ENCODE peak calls at places on chromosomes 2 and 18, in nine cellular contexts. One of them, this sample, is unnamed.
A peak's percentile ranks its signal among the peaks of the same experiment; 100 is the strongest.

GRCh38 chr2:174760845-174761473 is 3.3 kb downstream of the CHRNA1 start:
- DNase-seq in fibroblast of villous mesenchyme: no peak
- DNase-seq in OCI-LY7: no peak
- DNase-seq in mammary epithelial cell: no peak
- DNase-seq in stimulated activated naive CD4-positive, alpha-beta T cell: no peak
- DNase-seq in globus pallidus: no peak
- DNase-seq in activated CD8-positive, alpha-beta memory T cell treated with anti-CD3 and anti-CD28 coated beads for 24 hours: peak; percentile 19
- DNase-seq in stimulated activated CD8-positive, alpha-beta memory T cell treated with anti-CD3 and anti-CD28 coated beads, Interleukin-15, amount 100 ng/mL, for 24 hours: no peak
- DNase-seq in NCI-H2029 treated with DMSO at 0.1 percent for 48 hours: peak; percentile 14
- DNase-seq in this sample: no peak

GRCh38 chr2:178553047-178553446 is 72.8 kb downstream of the PLEKHA3 start:
- DNase-seq in stimulated activated naive CD4-positive, alpha-beta T cell: no peak
- DNase-seq in NCI-H2029 treated with DMSO at 0.1 percent for 48 hours: no peak
- DNase-seq in fibroblast of villous mesenchyme: peak; percentile 41
- DNase-seq in globus pallidus: no peak
- DNase-seq in stimulated activated CD8-positive, alpha-beta memory T cell treated with anti-CD3 and anti-CD28 coated beads, Interleukin-15, amount 100 ng/mL, for 24 hours: no peak
- DNase-seq in activated CD8-positive, alpha-beta memory T cell treated with anti-CD3 and anti-CD28 coated beads for 24 hours: no peak
- DNase-seq in mammary epithelial cell: peak; percentile 82
- DNase-seq in OCI-LY7: no peak
- DNase-seq in this sample: no peak

GRCh38 chr2:44774826-44775492 is 166.5 kb upstream of the SIX3 start:
- DNase-seq in stimulated activated CD8-positive, alpha-beta memory T cell treated with anti-CD3 and anti-CD28 coated beads, Interleukin-15, amount 100 ng/mL, for 24 hours: no peak
- DNase-seq in stimulated activated naive CD4-positive, alpha-beta T cell: no peak
- DNase-seq in OCI-LY7: no peak
- DNase-seq in mammary epithelial cell: no peak
- DNase-seq in globus pallidus: no peak
- DNase-seq in activated CD8-positive, alpha-beta memory T cell treated with anti-CD3 and anti-CD28 coated beads for 24 hours: no peak
- DNase-seq in NCI-H2029 treated with DMSO at 0.1 percent for 48 hours: no peak
- DNase-seq in fibroblast of villous mesenchyme: no peak
- DNase-seq in this sample: no peak

GRCh38 chr18:13418013-13418710 is 199.6 kb downstream of the LDLRAD4 start:
- DNase-seq in stimulated activated naive CD4-positive, alpha-beta T cell: no peak
- DNase-seq in stimulated activated CD8-positive, alpha-beta memory T cell treated with anti-CD3 and anti-CD28 coated beads, Interleukin-15, amount 100 ng/mL, for 24 hours: no peak
- DNase-seq in OCI-LY7: no peak
- DNase-seq in mammary epithelial cell: no peak
- DNase-seq in fibroblast of villous mesenchyme: no peak
- DNase-seq in globus pallidus: no peak
- DNase-seq in activated CD8-positive, alpha-beta memory T cell treated with anti-CD3 and anti-CD28 coated beads for 24 hours: no peak
- DNase-seq in NCI-H2029 treated with DMSO at 0.1 percent for 48 hours: peak; percentile 16
- DNase-seq in this sample: no peak

GRCh38 chr2:138234265-138234664 is 267.3 kb upstream of the SPOPL start:
- DNase-seq in activated CD8-positive, alpha-beta memory T cell treated with anti-CD3 and anti-CD28 coated beads for 24 hours: no peak
- DNase-seq in OCI-LY7: no peak
- DNase-seq in stimulated activated naive CD4-positive, alpha-beta T cell: no peak
- DNase-seq in stimulated activated CD8-positive, alpha-beta memory T cell treated with anti-CD3 and anti-CD28 coated beads, Interleukin-15, amount 100 ng/mL, for 24 hours: no peak
- DNase-seq in mammary epithelial cell: no peak
- DNase-seq in fibroblast of villous mesenchyme: no peak
- DNase-seq in NCI-H2029 treated with DMSO at 0.1 percent for 48 hours: no peak
- DNase-seq in globus pallidus: no peak
- DNase-seq in this sample: no peak

GRCh38 chr18:2139676-2140075 is 431.6 kb downstream of the METTL4 start:
- DNase-seq in globus pallidus: no peak
- DNase-seq in stimulated activated naive CD4-positive, alpha-beta T cell: no peak
- DNase-seq in OCI-LY7: no peak
- DNase-seq in mammary epithelial cell: peak; percentile 68
- DNase-seq in stimulated activated CD8-positive, alpha-beta memory T cell treated with anti-CD3 and anti-CD28 coated beads, Interleukin-15, amount 100 ng/mL, for 24 hours: no peak
- DNase-seq in activated CD8-positive, alpha-beta memory T cell treated with anti-CD3 and anti-CD28 coated beads for 24 hours: no peak
- DNase-seq in NCI-H2029 treated with DMSO at 0.1 percent for 48 hours: no peak
- DNase-seq in fibroblast of villous mesenchyme: peak; percentile 53
- DNase-seq in this sample: no peak

GRCh38 chr18:10040287-10041011 is 126.6 kb downstream of the VAPA start:
- DNase-seq in fibroblast of villous mesenchyme: peak; percentile 96
- DNase-seq in stimulated activated CD8-positive, alpha-beta memory T cell treated with anti-CD3 and anti-CD28 coated beads, Interleukin-15, amount 100 ng/mL, for 24 hours: no peak
- DNase-seq in globus pallidus: no peak
- DNase-seq in OCI-LY7: no peak
- DNase-seq in activated CD8-positive, alpha-beta memory T cell treated with anti-CD3 and anti-CD28 coated beads for 24 hours: no peak
- DNase-seq in stimulated activated naive CD4-positive, alpha-beta T cell: no peak
- DNase-seq in NCI-H2029 treated with DMSO at 0.1 percent for 48 hours: no peak
- DNase-seq in mammary epithelial cell: no peak
- DNase-seq in this sample: no peak

GRCh38 chr2:10412380-10412779 is 35.7 kb downstream of the ODC1 start:
- DNase-seq in stimulated activated naive CD4-positive, alpha-beta T cell: no peak
- DNase-seq in activated CD8-positive, alpha-beta memory T cell treated with anti-CD3 and anti-CD28 coated beads for 24 hours: no peak
- DNase-seq in fibroblast of villous mesenchyme: peak; percentile 55
- DNase-seq in NCI-H2029 treated with DMSO at 0.1 percent for 48 hours: no peak
- DNase-seq in globus pallidus: no peak
- DNase-seq in mammary epithelial cell: peak; percentile 60
- DNase-seq in OCI-LY7: peak; percentile 87
- DNase-seq in stimulated activated CD8-positive, alpha-beta memory T cell treated with anti-CD3 and anti-CD28 coated beads, Interleukin-15, amount 100 ng/mL, for 24 hours: no peak
- DNase-seq in this sample: no peak

GRCh38 chr2:33015421-33016142 is 68.8 kb downstream of the LTBP1 start:
- DNase-seq in fibroblast of villous mesenchyme: peak; percentile 79
- DNase-seq in NCI-H2029 treated with DMSO at 0.1 percent for 48 hours: no peak
- DNase-seq in stimulated activated CD8-positive, alpha-beta memory T cell treated with anti-CD3 and anti-CD28 coated beads, Interleukin-15, amount 100 ng/mL, for 24 hours: no peak
- DNase-seq in mammary epithelial cell: peak; percentile 19
- DNase-seq in OCI-LY7: no peak
- DNase-seq in globus pallidus: no peak
- DNase-seq in activated CD8-positive, alpha-beta memory T cell treated with anti-CD3 and anti-CD28 coated beads for 24 hours: no peak
- DNase-seq in stimulated activated naive CD4-positive, alpha-beta T cell: no peak
- DNase-seq in this sample: no peak

GRCh38 chr18:48765053-48765452 is 185.7 kb downstream of the SMAD7 start:
- DNase-seq in fibroblast of villous mesenchyme: no peak
- DNase-seq in OCI-LY7: peak; percentile 11
- DNase-seq in stimulated activated CD8-positive, alpha-beta memory T cell treated with anti-CD3 and anti-CD28 coated beads, Interleukin-15, amount 100 ng/mL, for 24 hours: no peak
- DNase-seq in NCI-H2029 treated with DMSO at 0.1 percent for 48 hours: no peak
- DNase-seq in activated CD8-positive, alpha-beta memory T cell treated with anti-CD3 and anti-CD28 coated beads for 24 hours: no peak
- DNase-seq in stimulated activated naive CD4-positive, alpha-beta T cell: no peak
- DNase-seq in globus pallidus: no peak
- DNase-seq in mammary epithelial cell: no peak
- DNase-seq in this sample: no peak

GRCh38 chr18:2818281-2818680 is 28.5 kb upstream of the EMILIN2 start:
- DNase-seq in activated CD8-positive, alpha-beta memory T cell treated with anti-CD3 and anti-CD28 coated beads for 24 hours: no peak
- DNase-seq in globus pallidus: no peak
- DNase-seq in NCI-H2029 treated with DMSO at 0.1 percent for 48 hours: no peak
- DNase-seq in stimulated activated CD8-positive, alpha-beta memory T cell treated with anti-CD3 and anti-CD28 coated beads, Interleukin-15, amount 100 ng/mL, for 24 hours: no peak
- DNase-seq in mammary epithelial cell: no peak
- DNase-seq in stimulated activated naive CD4-positive, alpha-beta T cell: no peak
- DNase-seq in fibroblast of villous mesenchyme: no peak
- DNase-seq in OCI-LY7: no peak
- DNase-seq in this sample: no peak

GRCh38 chr2:70708376-70709199 is 59.4 kb downstream of the ADD2 start:
- DNase-seq in stimulated activated naive CD4-positive, alpha-beta T cell: no peak
- DNase-seq in activated CD8-positive, alpha-beta memory T cell treated with anti-CD3 and anti-CD28 coated beads for 24 hours: no peak
- DNase-seq in mammary epithelial cell: no peak
- DNase-seq in fibroblast of villous mesenchyme: no peak
- DNase-seq in OCI-LY7: no peak
- DNase-seq in NCI-H2029 treated with DMSO at 0.1 percent for 48 hours: peak; percentile 53
- DNase-seq in globus pallidus: no peak
- DNase-seq in stimulated activated CD8-positive, alpha-beta memory T cell treated with anti-CD3 and anti-CD28 coated beads, Interleukin-15, amount 100 ng/mL, for 24 hours: no peak
- DNase-seq in this sample: no peak

GRCh38 chr2:203994735-203995134 is 58.2 kb downstream of the ICOS start:
- DNase-seq in activated CD8-positive, alpha-beta memory T cell treated with anti-CD3 and anti-CD28 coated beads for 24 hours: no peak
- DNase-seq in fibroblast of villous mesenchyme: no peak
- DNase-seq in OCI-LY7: no peak
- DNase-seq in globus pallidus: no peak
- DNase-seq in stimulated activated CD8-positive, alpha-beta memory T cell treated with anti-CD3 and anti-CD28 coated beads, Interleukin-15, amount 100 ng/mL, for 24 hours: no peak
- DNase-seq in mammary epithelial cell: no peak
- DNase-seq in NCI-H2029 treated with DMSO at 0.1 percent for 48 hours: no peak
- DNase-seq in stimulated activated naive CD4-positive, alpha-beta T cell: no peak
- DNase-seq in this sample: no peak

GRCh38 chr2:7915302-7916200 is 766.3 kb upstream of the ID2 start:
- DNase-seq in activated CD8-positive, alpha-beta memory T cell treated with anti-CD3 and anti-CD28 coated beads for 24 hours: no peak
- DNase-seq in OCI-LY7: no peak
- DNase-seq in stimulated activated naive CD4-positive, alpha-beta T cell: no peak
- DNase-seq in fibroblast of villous mesenchyme: no peak
- DNase-seq in globus pallidus: no peak
- DNase-seq in NCI-H2029 treated with DMSO at 0.1 percent for 48 hours: no peak
- DNase-seq in mammary epithelial cell: no peak
- DNase-seq in stimulated activated CD8-positive, alpha-beta memory T cell treated with anti-CD3 and anti-CD28 coated beads, Interleukin-15, amount 100 ng/mL, for 24 hours: no peak
- DNase-seq in this sample: no peak

GRCh38 chr2:172461591-172462392 is 34.4 kb downstream of the ITGA6 start:
- DNase-seq in stimulated activated CD8-positive, alpha-beta memory T cell treated with anti-CD3 and anti-CD28 coated beads, Interleukin-15, amount 100 ng/mL, for 24 hours: peak; percentile 56
- DNase-seq in fibroblast of villous mesenchyme: peak; percentile 36
- DNase-seq in stimulated activated naive CD4-positive, alpha-beta T cell: peak; percentile 80
- DNase-seq in activated CD8-positive, alpha-beta memory T cell treated with anti-CD3 and anti-CD28 coated beads for 24 hours: peak; percentile 91
- DNase-seq in NCI-H2029 treated with DMSO at 0.1 percent for 48 hours: peak; percentile 41
- DNase-seq in mammary epithelial cell: no peak
- DNase-seq in globus pallidus: no peak
- DNase-seq in OCI-LY7: peak; percentile 45
- DNase-seq in this sample: no peak

GRCh38 chr2:124325667-124326425 is 300.8 kb downstream of the CNTNAP5 start:
- DNase-seq in fibroblast of villous mesenchyme: no peak
- DNase-seq in stimulated activated CD8-positive, alpha-beta memory T cell treated with anti-CD3 and anti-CD28 coated beads, Interleukin-15, amount 100 ng/mL, for 24 hours: no peak
- DNase-seq in activated CD8-positive, alpha-beta memory T cell treated with anti-CD3 and anti-CD28 coated beads for 24 hours: no peak
- DNase-seq in mammary epithelial cell: no peak
- DNase-seq in globus pallidus: no peak
- DNase-seq in stimulated activated naive CD4-positive, alpha-beta T cell: no peak
- DNase-seq in OCI-LY7: no peak
- DNase-seq in NCI-H2029 treated with DMSO at 0.1 percent for 48 hours: no peak
- DNase-seq in this sample: peak; percentile 16

GRCh38 chr2:128279786-128280701 is 38.6 kb downstream of the HS6ST1 start:
- DNase-seq in NCI-H2029 treated with DMSO at 0.1 percent for 48 hours: no peak
- DNase-seq in stimulated activated CD8-positive, alpha-beta memory T cell treated with anti-CD3 and anti-CD28 coated beads, Interleukin-15, amount 100 ng/mL, for 24 hours: no peak
- DNase-seq in fibroblast of villous mesenchyme: no peak
- DNase-seq in globus pallidus: peak; percentile 46
- DNase-seq in stimulated activated naive CD4-positive, alpha-beta T cell: peak; percentile 8
- DNase-seq in mammary epithelial cell: no peak
- DNase-seq in activated CD8-positive, alpha-beta memory T cell treated with anti-CD3 and anti-CD28 coated beads for 24 hours: no peak
- DNase-seq in OCI-LY7: no peak
- DNase-seq in this sample: no peak

GRCh38 chr2:38099096-38099997 is 23.4 kb upstream of the CYP1B1 start:
- DNase-seq in OCI-LY7: no peak
- DNase-seq in globus pallidus: no peak
- DNase-seq in stimulated activated naive CD4-positive, alpha-beta T cell: no peak
- DNase-seq in fibroblast of villous mesenchyme: no peak
- DNase-seq in mammary epithelial cell: no peak
- DNase-seq in stimulated activated CD8-positive, alpha-beta memory T cell treated with anti-CD3 and anti-CD28 coated beads, Interleukin-15, amount 100 ng/mL, for 24 hours: no peak
- DNase-seq in activated CD8-positive, alpha-beta memory T cell treated with anti-CD3 and anti-CD28 coated beads for 24 hours: no peak
- DNase-seq in NCI-H2029 treated with DMSO at 0.1 percent for 48 hours: no peak
- DNase-seq in this sample: no peak

GRCh38 chr2:29662841-29663240 is 258.5 kb downstream of the ALK start:
- DNase-seq in OCI-LY7: no peak
- DNase-seq in stimulated activated CD8-positive, alpha-beta memory T cell treated with anti-CD3 and anti-CD28 coated beads, Interleukin-15, amount 100 ng/mL, for 24 hours: no peak
- DNase-seq in NCI-H2029 treated with DMSO at 0.1 percent for 48 hours: no peak
- DNase-seq in fibroblast of villous mesenchyme: no peak
- DNase-seq in globus pallidus: no peak
- DNase-seq in activated CD8-positive, alpha-beta memory T cell treated with anti-CD3 and anti-CD28 coated beads for 24 hours: no peak
- DNase-seq in stimulated activated naive CD4-positive, alpha-beta T cell: no peak
- DNase-seq in mammary epithelial cell: no peak
- DNase-seq in this sample: no peak

GRCh38 chr2:139828011-139828410 is 1047.8 kb upstream of the NXPH2 start:
- DNase-seq in mammary epithelial cell: no peak
- DNase-seq in NCI-H2029 treated with DMSO at 0.1 percent for 48 hours: no peak
- DNase-seq in stimulated activated naive CD4-positive, alpha-beta T cell: no peak
- DNase-seq in globus pallidus: no peak
- DNase-seq in fibroblast of villous mesenchyme: no peak
- DNase-seq in OCI-LY7: no peak
- DNase-seq in activated CD8-positive, alpha-beta memory T cell treated with anti-CD3 and anti-CD28 coated beads for 24 hours: no peak
- DNase-seq in stimulated activated CD8-positive, alpha-beta memory T cell treated with anti-CD3 and anti-CD28 coated beads, Interleukin-15, amount 100 ng/mL, for 24 hours: no peak
- DNase-seq in this sample: no peak

This sample was measured in D721Med.